ENCODE peak calls at places on chromosomes 6 and 20, in seven cellular contexts. O is psoas muscle, L is GM06990, A is IMR-90, T is transverse colon, P is neural progenitor cell, M is brain microvascular endothelial cell. V is an unnamed sample. For H3K36me3 and H3K27me3, the result is how much of the 10 kb centered on the place peaks cover.

GRCh38 chr6:76592561-76592960 is 520.1 kb upstream of the IMPG1 start:
- DNase-seq in L (no peak), M (no peak), T (no peak), O (no peak), P (no peak), A (no peak), V (no peak)

GRCh38 chr6:44045672-44046015 is 81.6 kb downstream of the MRPL14 start:
- DNase-seq in O (no peak), T (no peak), P (no peak), M (no peak), A (no peak), L (no peak), V (no peak)

GRCh38 chr6:136717297-136717990 is 74.8 kb downstream of the MAP3K5 start:
- DNase-seq in P (no peak), L (peak), M (no peak), O (no peak), A (peak), T (no peak), V (no peak)

GRCh38 chr20:34536798-34537394 is 20.7 kb downstream of the DYNLRB1 start:
- DNase-seq in M (peak), L (no peak), P (peak), A (no peak), O (peak), T (peak), V (no peak)

GRCh38 chr20:25282796-25283195 is 34.9 kb downstream of the PYGB start:
- DNase-seq in M (no peak), L (no peak), O (no peak), A (no peak), T (peak), P (no peak), V (no peak)

GRCh38 chr6:54988576-54988975 is 142.0 kb downstream of the FAM83B start:
- DNase-seq in M (no peak), A (peak), O (no peak), P (no peak), L (no peak), T (no peak), V (no peak)

GRCh38 chr6:118394106-118394505 is 154.0 kb upstream of the PLN start:
- DNase-seq in P (no peak), T (no peak), M (no peak), L (no peak), O (no peak), A (peak), V (no peak)

GRCh38 chr6:137001287-137001976 is 43.3 kb downstream of the IL20RA start:
- DNase-seq in L (no peak), A (no peak), P (peak), M (no peak), T (no peak), O (no peak), V (no peak)

GRCh38 chr6:76876922-76877553 is 586.3 kb downstream of the HTR1B start:
- DNase-seq in T (peak), A (peak), O (no peak), P (peak), L (no peak), M (peak), V (no peak)

GRCh38 chr6:3962897-3963296 is 113.7 kb downstream of the FAM50B start:
- DNase-seq in O (no peak), L (no peak), T (no peak), A (peak), M (peak), P (no peak), V (no peak)

GRCh38 chr6:15961630-15962448 is 167.0 kb upstream of the MYLIP start:
- DNase-seq in M (no peak), L (no peak), P (no peak), O (no peak), T (no peak), A (no peak), V (no peak)

GRCh38 chr20:15359056-15359455 is 1021.6 kb upstream of the FLRT3 start:
- DNase-seq in T (no peak), O (no peak), A (peak), L (no peak), M (no peak), P (no peak), V (no peak)

GRCh38 chr6:159788757-159789376 is 535 bp downstream of the TCP1 start:
- DNase-seq in A (peak), O (peak), T (peak), P (peak), L (peak), M (peak), V (no peak)
- H3K36me3 ChIP-seq in A (under half), O (under half), T (under half), P (half or more), L (under half), M (under half), V (under half)

DNA sequence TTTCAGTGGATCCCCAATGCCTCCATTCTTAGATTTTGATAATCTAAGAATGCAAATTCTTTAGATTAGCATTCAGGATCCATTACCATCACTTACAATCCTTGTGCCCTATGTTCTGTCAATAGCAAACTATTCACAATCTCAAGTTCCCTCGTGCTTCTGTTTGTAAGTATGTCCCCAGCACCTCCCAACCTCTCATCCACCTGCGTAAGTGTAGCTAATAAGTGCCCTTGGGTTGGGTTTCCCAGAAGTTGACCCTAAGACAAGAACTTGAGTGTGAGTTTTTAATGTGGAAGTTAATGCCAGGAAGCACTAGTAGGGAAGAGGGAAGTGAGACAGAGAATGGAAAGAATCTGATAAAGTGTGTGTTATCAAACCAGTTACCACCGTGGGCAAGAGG is 72.6 kb upstream of the PAK5 start:
- DNase-seq in L (no peak), M (no peak), T (no peak), A (no peak), P (no peak), O (no peak), V (no peak)
- H3K27me3 ChIP-seq in L (under half), M (under half), T (under half), A (under half), P (under half), O (under half), V (under half)

DNA sequence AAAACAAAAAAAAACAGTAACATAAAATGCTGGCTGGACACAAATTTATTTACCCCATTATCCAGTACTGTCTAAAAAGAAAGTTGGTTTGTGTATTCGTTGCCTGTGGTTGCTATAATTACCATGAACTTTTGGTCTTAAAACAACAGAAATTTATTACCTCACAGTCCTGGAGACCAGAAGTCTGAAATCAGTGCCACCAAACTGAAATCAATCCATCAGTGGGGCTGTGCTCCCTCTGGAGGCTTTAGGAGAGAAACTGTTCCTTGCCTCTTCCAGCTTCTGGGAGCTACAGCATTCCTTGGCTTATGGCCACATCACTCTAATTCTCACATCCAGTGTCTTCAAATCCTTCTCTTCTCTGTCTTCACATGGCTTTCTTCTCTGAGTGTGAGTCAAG is 79.4 kb downstream of the SNX5 start:
- DNase-seq in P (no peak), T (no peak), M (no peak), O (no peak), A (no peak), L (no peak), V (no peak)
- TF ChIP-seq CTCF in P (no peak), T (no peak), M (peak), O (no peak), A (no peak), L (no peak), V (peak)

GRCh38 chr6:80269331-80269730 is 162.9 kb downstream of the BCKDHB start:
- DNase-seq in A (no peak), P (peak), O (no peak), M (no peak), T (no peak), L (no peak), V (no peak)
- H3K36me3 ChIP-seq in A (under half), P (under half), O (under half), M (under half), T (under half), L (under half), V (under half)

GRCh38 chr6:1611322-1611571 is 1.5 kb downstream of the FOXC1 start:
- DNase-seq in L (no peak), A (peak), M (no peak), P (peak), O (no peak), T (no peak), V (no peak)

GRCh38 chr6:1609662-1610496 is at the start of gene FOXC1:
- DNase-seq in L (peak), A (peak), M (peak), O (peak), P (peak), T (peak), V (peak)

GRCh38 chr6:1611572-1612385 is 2.1 kb downstream of the FOXC1 start:
- DNase-seq in A (peak), O (no peak), P (peak), M (no peak), L (no peak), T (no peak), V (no peak)

GRCh38 chr6:1608976-1609661 is 596 bp upstream of the FOXC1 start:
- DNase-seq in L (no peak), O (peak), P (peak), A (peak), M (no peak), T (no peak), V (no peak)

GRCh38 chr6:1610497-1611321 is 994 bp downstream of the FOXC1 start:
- DNase-seq in P (peak), A (peak), T (no peak), M (no peak), L (peak), O (no peak), V (no peak)
- H3K27me3 ChIP-seq in P (half or more), A (under half), T (half or more), M (under half), L (under half), O (under half), V (under half)

GRCh38 chr6:72042088-72042487 is 155.7 kb downstream of the RIMS1 start:
- DNase-seq in L (no peak), M (no peak), P (peak), T (no peak), A (no peak), O (no peak), V (no peak)
- TF ChIP-seq CTCF in L (peak), M (peak), P (peak), T (no peak), A (no peak), O (no peak), V (peak)